ENCODE peak calls at places on chromosome 5, in six cellular contexts. Z is GM20000, P is T-helper 2 cell, U is GM19239, F is HFFc6, N is NCI-H460. W is an unnamed sample.

GRCh38 chr5:149320791-149321330 is 24.4 kb upstream of the GRPEL2 start:
- DNase-seq in Z (no peak), P (no peak), U (no peak), F (peak; percentile 96), N (peak; percentile 63), W (peak; percentile 91)

GRCh38 chr5:104355350-104355749 is 792.8 kb upstream of the NUDT12 start:
- DNase-seq in Z (no peak), P (no peak), U (no peak), F (no peak), N (no peak), W (no peak)

GRCh38 chr5:139863361-139863760 is 67.8 kb downstream of the PSD2 start:
- DNase-seq in Z (no peak), P (no peak), U (no peak), F (no peak), N (no peak), W (peak; percentile 64)

GRCh38 chr5:73812962-73813588 is 187.1 kb downstream of the ARHGEF28 start:
- DNase-seq in Z (no peak), P (no peak), U (no peak), F (no peak), N (no peak), W (no peak)

GRCh38 chr5:126971455-126972019 is 58.8 kb downstream of the MARCHF3 start:
- DNase-seq in Z (no peak), P (no peak), U (no peak), F (no peak), N (no peak), W (no peak)

GRCh38 chr5:151784141-151784540 is 12.4 kb downstream of the G3BP1 start:
- DNase-seq in Z (no peak), P (no peak), U (no peak), F (no peak), N (no peak), W (no peak)

GRCh38 chr5:7851240-7851592 is 283 bp upstream of the CFAP90 start:
- DNase-seq in Z (peak; percentile 19), P (no peak), U (no peak), F (no peak), N (no peak), W (no peak)

GRCh38 chr5:173643964-173644363 is 27.5 kb upstream of the BOD1 start:
- DNase-seq in Z (peak; percentile 53), P (no peak), U (peak; percentile 15), F (no peak), N (no peak), W (no peak)

GRCh38 chr5:161546463-161547301 is at the start of gene GABRB2:
- DNase-seq in Z (peak; percentile 77), P (no peak), U (peak; percentile 40), F (no peak), N (peak; percentile 15), W (peak; percentile 78)

GRCh38 chr5:132070460-132071337 is 2.9 kb upstream of the CSF2 start:
- DNase-seq in Z (no peak), P (no peak), U (no peak), F (peak; percentile 33), N (no peak), W (peak; percentile 58)

GRCh38 chr5:57716661-57717060 is 234.1 kb upstream of the ACTBL2 start:
- DNase-seq in Z (no peak), P (no peak), U (no peak), F (no peak), N (no peak), W (no peak)

GRCh38 chr5:89338935-89339334 is 456.0 kb upstream of the MEF2C start:
- DNase-seq in Z (no peak), P (no peak), U (no peak), F (peak; percentile 85), N (no peak), W (peak; percentile 61)

GRCh38 chr5:133246376-133247144 is 194.7 kb downstream of the HSPA4 start:
- DNase-seq in Z (no peak), P (no peak), U (no peak), F (no peak), N (no peak), W (no peak)

GRCh38 chr5:154972476-154973080 is 31.7 kb downstream of the MRPL22 start:
- DNase-seq in Z (no peak), P (no peak), U (no peak), F (peak; percentile 45), N (peak; percentile 33), W (peak; percentile 54)

GRCh38 chr5:20166496-20166895 is 178.5 kb upstream of the CDH18 start:
- DNase-seq in Z (no peak), P (no peak), U (no peak), F (no peak), N (no peak), W (no peak)

GRCh38 chr5:165630211-165630866 is 2124.9 kb downstream of the MAT2B start:
- DNase-seq in Z (peak; percentile 29), P (no peak), U (peak; percentile 2), F (peak; percentile 8), N (peak; percentile 20), W (peak; percentile 52)

GRCh38 chr5:133132717-133133116 is 80.9 kb downstream of the HSPA4 start:
- DNase-seq in Z (no peak), P (no peak), U (no peak), F (no peak), N (no peak), W (no peak)

GRCh38 chr5:140240987-140241706 is 61.8 kb downstream of the PFDN1 start:
- DNase-seq in Z (no peak), P (no peak), U (no peak), F (peak; percentile 87), N (peak; percentile 44), W (peak; percentile 93)

GRCh38 chr5:137206030-137206715 is 293.0 kb downstream of the SPOCK1 start:
- DNase-seq in Z (no peak), P (no peak), U (no peak), F (peak; percentile 63), N (no peak), W (no peak)

GRCh38 chr5:147092044-147092443 is 142.8 kb upstream of the STK32A start:
- DNase-seq in Z (no peak), P (no peak), U (no peak), F (no peak), N (no peak), W (no peak)

GRCh38 chr5:176831425-176831824 is 21.1 kb downstream of the UNC5A start:
- DNase-seq in Z (no peak), P (no peak), U (no peak), F (no peak), N (no peak), W (no peak)

GRCh38 chr5:1641041-1641440 is 117.3 kb upstream of the LPCAT1 start:
- DNase-seq in Z (no peak), P (no peak), U (no peak), F (no peak), N (no peak), W (no peak)

GRCh38 chr5:33230467-33231078 is 210.2 kb upstream of the TARS1 start:
- DNase-seq in Z (no peak), P (no peak), U (no peak), F (no peak), N (no peak), W (no peak)